ENCODE peak calls at places on chromosomes 13 and 19, in six cellular contexts. C, P, X, O, R and G are unnamed samples.
A peak's percentile ranks its signal among the peaks of the same experiment; 100 is the strongest.

GRCh38 chr19:47100290-47100689 is 13.3 kb downstream of the ZC3H4 start:
- DNase-seq in C (no peak), P (no peak), X (no peak), O (no peak), R (no peak), G (no peak)

GRCh38 chr19:10142701-10143375 is 23.1 kb upstream of the EIF3G start:
- DNase-seq in C (no peak), P (no peak), X (no peak), O (no peak), R (no peak), G (no peak)

GRCh38 chr19:6604906-6605305 is 14.0 kb upstream of the CD70 start:
- DNase-seq in C (no peak), P (no peak), X (no peak), O (peak; percentile 92), R (no peak), G (no peak)

GRCh38 chr13:34657716-34658115 is 284.4 kb upstream of the NBEA start:
- DNase-seq in C (peak; percentile 86), P (no peak), X (no peak), O (no peak), R (no peak), G (no peak)

GRCh38 chr19:35790981-35791813 is 15.8 kb downstream of the ARHGAP33 start:
- DNase-seq in C (no peak), P (no peak), X (no peak), O (peak; percentile 56), R (no peak), G (no peak)

GRCh38 chr13:27665333-27665732 is 43.6 kb downstream of the POLR1D start:
- DNase-seq in C (no peak), P (peak; percentile 39), X (no peak), O (no peak), R (no peak), G (no peak)

GRCh38 chr19:13098291-13099072 is 4.2 kb downstream of the LYL1 start:
- DNase-seq in C (no peak), P (peak; percentile 42), X (peak; percentile 75), O (no peak), R (no peak), G (no peak)

GRCh38 chr19:39200818-39201145 is 3.3 kb downstream of the SYCN start:
- DNase-seq in C (no peak), P (no peak), X (no peak), O (no peak), R (no peak), G (no peak)

GRCh38 chr19:53545271-53546065 is 7.5 kb downstream of the ZNF331 start:
- DNase-seq in C (peak; percentile 86), P (no peak), X (no peak), O (no peak), R (no peak), G (no peak)

GRCh38 chr13:42751693-42752092 is 29.7 kb upstream of the FAM216B start:
- DNase-seq in C (no peak), P (no peak), X (no peak), O (no peak), R (no peak), G (no peak)

GRCh38 chr13:104295537-104295936 is 1229.3 kb upstream of the SLC10A2 start:
- DNase-seq in C (no peak), P (no peak), X (no peak), O (no peak), R (no peak), G (no peak)

GRCh38 chr19:29781582-29782580 is 29.9 kb upstream of the CCNE1 start:
- DNase-seq in C (no peak), P (no peak), X (no peak), O (no peak), R (no peak), G (no peak)

GRCh38 chr19:6678690-6679109 is 8.7 kb upstream of the TNFSF14 start:
- DNase-seq in C (peak; percentile 22), P (no peak), X (no peak), O (no peak), R (no peak), G (no peak)

GRCh38 chr13:40790232-40790631 is 821 bp downstream of the SLC25A15 start:
- DNase-seq in C (no peak), P (no peak), X (no peak), O (peak; percentile 35), R (no peak), G (no peak)

GRCh38 chr19:6216236-6216995 is 63.4 kb downstream of the MLLT1 start:
- DNase-seq in C (no peak), P (no peak), X (peak; percentile 41), O (no peak), R (no peak), G (no peak)

GRCh38 chr13:112110479-112110878 is 43.5 kb downstream of the SOX1 start:
- DNase-seq in C (no peak), P (no peak), X (no peak), O (no peak), R (no peak), G (no peak)

GRCh38 chr13:48123827-48124226 is 28.9 kb upstream of the MED4 start:
- DNase-seq in C (no peak), P (no peak), X (no peak), O (no peak), R (no peak), G (no peak)

GRCh38 chr13:66532146-66532545 is 698.0 kb downstream of the PCDH9 start:
- DNase-seq in C (peak; percentile 72), P (no peak), X (no peak), O (no peak), R (no peak), G (no peak)

GRCh38 chr19:51139299-51140018 is 2.6 kb upstream of the SIGLEC7 start:
- DNase-seq in C (no peak), P (no peak), X (no peak), O (no peak), R (no peak), G (no peak)

GRCh38 chr13:62431852-62432251 is 1016.2 kb upstream of the PCDH20 start:
- DNase-seq in C (no peak), P (no peak), X (no peak), O (no peak), R (no peak), G (no peak)

GRCh38 chr13:40792284-40793051 is 3.1 kb downstream of the SLC25A15 start:
- DNase-seq in C (no peak), P (no peak), X (no peak), O (peak; percentile 87), R (no peak), G (no peak)

GRCh38 chr19:8366121-8366581 is 2.2 kb downstream of the ANGPTL4 start:
- DNase-seq in C (no peak), P (no peak), X (peak; percentile 28), O (no peak), R (no peak), G (no peak)
- H3K4me1 ChIP-seq in C (peaks cover 35% of the 10 kb centered on the region), P (peaks cover 10% of the 10 kb centered on the region), X (no peaks in the 10 kb centered on the region), O (no peaks in the 10 kb centered on the region), R (peaks cover 58% of the 10 kb centered on the region), G (peaks cover 52% of the 10 kb centered on the region)

DNA sequence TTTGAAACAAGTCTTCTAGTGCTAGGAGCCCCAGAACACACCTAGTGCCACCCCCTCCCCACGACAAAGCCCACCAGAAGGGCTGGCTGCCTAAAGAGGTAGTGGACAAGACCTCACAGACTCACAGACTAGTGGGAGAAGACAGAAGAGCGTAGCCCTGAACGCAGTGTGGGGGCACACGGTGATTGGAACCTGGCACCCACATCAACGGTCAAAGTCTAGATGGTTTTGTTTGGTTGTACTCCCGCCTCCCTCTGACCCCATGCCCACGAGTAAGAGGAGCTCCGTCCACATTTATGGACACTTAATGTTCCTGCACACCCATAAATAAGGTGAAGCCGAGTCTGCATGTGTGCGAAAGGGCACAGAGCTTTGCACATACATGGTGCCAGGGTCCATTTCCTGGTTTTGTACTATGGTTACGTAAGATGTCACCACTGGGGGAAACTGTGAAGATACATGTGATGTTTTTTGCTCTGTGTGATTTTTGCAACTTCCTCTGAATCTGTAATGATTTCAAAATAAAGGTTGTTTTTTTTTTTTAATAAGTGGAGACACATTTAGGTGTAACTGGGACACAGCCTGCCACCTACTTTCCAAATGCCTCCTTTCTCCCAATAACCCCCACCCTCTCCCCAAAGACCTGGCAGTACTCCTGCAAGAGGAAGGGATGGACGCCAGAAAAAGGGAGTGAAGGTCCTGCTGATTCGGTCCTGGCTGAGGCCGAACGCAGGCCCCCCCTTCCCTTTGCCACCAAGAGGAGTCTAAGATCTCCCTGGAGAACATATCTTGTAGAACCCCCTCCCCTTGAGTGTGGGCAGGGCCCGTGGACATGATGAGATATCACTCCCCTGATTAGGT is 72.8 kb downstream of the GNG7 start:
- DNase-seq in C (no peak), P (no peak), X (no peak), O (no peak), R (no peak), G (no peak)
- H3K27ac ChIP-seq in C (no peak overlapping the region), P (no peak overlapping the region), X (peak overlapping the region; percentile 77), O (peak overlapping the region; percentile 25), R (peak overlapping the region; percentile 11), G (peak overlapping the region; percentile 82)

GRCh38 chr19:19324059-19324755 is 3.6 kb downstream of the MAU2 start:
- DNase-seq in C (no peak), P (no peak), X (no peak), O (no peak), R (no peak), G (no peak)
- H3K4me1 ChIP-seq in C (peaks cover 13% of the 10 kb centered on the region), P (peaks cover 8% of the 10 kb centered on the region), X (peaks cover 9% of the 10 kb centered on the region), O (peaks cover 19% of the 10 kb centered on the region), R (peaks cover 38% of the 10 kb centered on the region), G (peaks cover 18% of the 10 kb centered on the region)

DNA sequence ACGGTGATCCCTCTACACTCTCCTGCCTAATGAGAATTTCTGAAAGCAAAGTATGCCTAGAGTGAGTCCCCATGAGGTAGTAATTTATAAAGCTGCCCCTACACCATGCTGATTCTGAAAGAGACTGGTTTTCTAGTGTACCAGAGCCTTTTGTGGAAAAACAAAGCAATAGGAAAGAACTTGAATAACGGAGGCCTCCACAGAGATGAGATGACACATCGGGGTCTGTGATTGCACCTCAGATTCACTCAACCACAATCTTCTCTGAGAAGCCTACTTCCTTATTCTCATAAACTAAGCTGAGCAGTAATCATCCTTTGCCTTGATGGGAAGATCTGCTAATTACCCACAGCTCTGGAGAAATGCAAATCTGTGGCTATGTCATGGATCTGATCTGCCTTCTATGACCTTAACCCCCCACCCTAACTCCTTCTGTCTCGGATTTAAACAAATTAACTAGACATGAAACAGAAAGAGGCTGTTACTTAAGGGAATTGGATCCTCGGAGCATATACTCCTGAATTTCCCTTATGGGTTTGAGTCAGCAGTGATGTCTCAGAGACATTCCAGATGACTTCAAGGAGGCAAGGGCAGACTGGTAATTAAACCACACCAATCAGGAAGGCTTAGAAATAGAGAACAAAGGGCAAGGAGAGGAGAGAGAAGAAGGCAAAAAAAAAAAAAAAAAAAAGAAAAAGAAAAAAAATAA is 128.0 kb downstream of the DCT start:
- DNase-seq in C (peak; percentile 84), P (no peak), X (no peak), O (no peak), R (no peak), G (no peak)
- H3K27ac ChIP-seq in C (peak overlapping the region; percentile 71), P (no peak overlapping the region), X (no peak overlapping the region), O (no peak overlapping the region), R (no peak overlapping the region), G (no peak overlapping the region)